ENCODE peak calls at places on chromosomes 5 and 9, in four cellular contexts. F, D, Z and R are unnamed samples.

GRCh38 chr5:158943057-158943456 is 156.7 kb downstream of the EBF1 start:
- DNase-seq in D (no peak), F (peak), Z (no peak), R (no peak)

GRCh38 chr9:125525846-125526619 is 181.0 kb downstream of the MAPKAP1 start:
- DNase-seq in D (no peak), Z (no peak), F (no peak), R (no peak)

GRCh38 chr5:90000351-90000750 is 409.2 kb downstream of the CETN3 start:
- DNase-seq in D (no peak), F (no peak), Z (no peak), R (no peak)

GRCh38 chr5:138905541-138905940 is 30.4 kb upstream of the LRRTM2 start:
- DNase-seq in F (no peak), Z (no peak), D (no peak), R (no peak)

GRCh38 chr5:54942064-54942778 is 43.2 kb downstream of the ESM1 start:
- DNase-seq in Z (no peak), F (no peak), D (no peak), R (no peak)

GRCh38 chr5:157761690-157762611 is 18.4 kb downstream of the LSM11 start:
- DNase-seq in D (peak), Z (no peak), F (peak), R (peak)

GRCh38 chr9:34992376-34992951 is 2.9 kb downstream of the DNAJB5 start:
- DNase-seq in Z (no peak), F (peak), D (peak), R (no peak)

GRCh38 chr5:149546974-149547373 is 4.3 kb downstream of the CSNK1A1 start:
- DNase-seq in F (no peak), Z (no peak), D (no peak), R (no peak)

GRCh38 chr5:78005021-78005785 is 229.1 kb upstream of the TBCA start:
- DNase-seq in Z (no peak), D (no peak), F (peak), R (no peak)

GRCh38 chr9:109411818-109412352 is 86.2 kb downstream of the PTPN3 start:
- DNase-seq in Z (peak), F (no peak), D (peak), R (peak)

GRCh38 chr5:27450607-27451006 is 412.2 kb upstream of the CDH9 start:
- DNase-seq in D (no peak), F (no peak), Z (no peak), R (no peak)

GRCh38 chr5:26060212-26060611 is 978.2 kb downstream of the CDH9 start:
- DNase-seq in D (no peak), F (no peak), Z (no peak), R (no peak)

GRCh38 chr9:33304367-33304766 is 14.1 kb downstream of the NFX1 start:
- DNase-seq in Z (no peak), D (no peak), F (no peak), R (no peak)

GRCh38 chr5:50406874-50407273 is 34.2 kb downstream of the EMB start:
- DNase-seq in Z (no peak), D (no peak), F (no peak), R (no peak)

GRCh38 chr9:31089822-31090221 is 1294.6 kb upstream of the ACO1 start:
- DNase-seq in Z (no peak), F (no peak), D (no peak), R (no peak)

GRCh38 chr5:36723921-36724320 is 117.5 kb downstream of the SLC1A3 start:
- DNase-seq in D (no peak), F (no peak), Z (peak), R (no peak)
- TF ChIP-seq BHLHE40 in D (no peak), F (no peak), Z (no peak), R (no peak)

GRCh38 chr5:179609834-179610108 is 13.7 kb downstream of the HNRNPH1 start:
- DNase-seq in F (no peak), Z (no peak), D (no peak), R (no peak)

GRCh38 chr5:179606071-179606909 is 17.2 kb downstream of the HNRNPH1 start:
- DNase-seq in Z (no peak), D (no peak), F (no peak), R (no peak)

GRCh38 chr5:179606910-179607448 is 16.5 kb downstream of the HNRNPH1 start:
- DNase-seq in D (no peak), F (no peak), Z (no peak), R (no peak)

GRCh38 chr5:179607449-179607931 is 16.0 kb downstream of the HNRNPH1 start:
- DNase-seq in Z (no peak), D (no peak), F (no peak), R (no peak)

DNA sequence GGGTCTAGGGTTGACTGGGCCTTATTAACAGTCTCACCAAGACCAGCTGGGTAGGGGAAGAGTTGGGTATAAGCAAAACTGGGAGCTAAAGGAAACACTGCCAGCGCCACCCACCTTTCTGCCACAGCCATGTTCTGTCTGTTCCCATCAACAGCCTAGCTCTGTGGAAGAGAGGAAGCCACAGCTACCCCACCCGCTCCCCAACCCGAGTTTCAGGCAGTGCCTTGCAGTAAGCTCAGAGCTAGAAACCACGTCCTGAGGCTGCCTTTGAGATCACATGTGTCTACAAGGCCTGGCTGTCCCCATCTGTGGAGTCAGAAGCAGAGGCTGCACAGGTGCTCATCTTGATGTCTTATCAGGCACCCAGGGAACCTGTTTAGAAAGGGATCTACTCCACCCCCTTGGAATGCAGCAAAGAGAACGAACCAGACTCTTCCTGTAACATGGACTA is 15.3 kb downstream of the HNRNPH1 start:
- DNase-seq in Z (no peak), D (no peak), F (no peak), R (no peak)
- TF ChIP-seq FOXK2 in Z (no peak), D (no peak), F (no peak), R (no peak)

DNA sequence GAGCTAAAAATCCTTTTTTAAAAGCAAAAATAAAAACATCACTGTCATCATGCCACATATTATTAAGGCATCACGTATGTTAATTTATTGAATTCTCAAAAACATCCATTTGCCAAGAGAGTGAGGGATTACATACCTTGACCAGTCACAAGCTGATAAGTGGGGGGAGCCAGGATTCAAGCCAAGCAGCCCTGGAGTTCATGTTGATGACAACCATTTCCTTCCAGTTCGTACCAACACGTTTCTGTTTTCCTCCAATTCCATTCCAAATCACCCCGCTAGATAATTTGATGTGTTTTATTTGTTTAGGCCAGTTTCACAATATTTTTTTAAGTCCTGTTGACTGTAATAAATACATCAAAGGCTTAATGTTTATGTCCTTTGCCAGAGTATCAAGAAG is 53.0 kb downstream of the SLC1A3 start:
- DNase-seq in F (no peak), Z (no peak), D (no peak), R (no peak)
- TF ChIP-seq BHLHE40 in F (no peak), Z (no peak), D (no peak), R (no peak)

GRCh38 chr5:165272471-165272870 is 1767.1 kb downstream of the MAT2B start:
- DNase-seq in D (no peak), F (no peak), Z (no peak), R (no peak)
- TF ChIP-seq FOXK2 in D (no peak), F (no peak), Z (no peak), R (no peak)

DNA sequence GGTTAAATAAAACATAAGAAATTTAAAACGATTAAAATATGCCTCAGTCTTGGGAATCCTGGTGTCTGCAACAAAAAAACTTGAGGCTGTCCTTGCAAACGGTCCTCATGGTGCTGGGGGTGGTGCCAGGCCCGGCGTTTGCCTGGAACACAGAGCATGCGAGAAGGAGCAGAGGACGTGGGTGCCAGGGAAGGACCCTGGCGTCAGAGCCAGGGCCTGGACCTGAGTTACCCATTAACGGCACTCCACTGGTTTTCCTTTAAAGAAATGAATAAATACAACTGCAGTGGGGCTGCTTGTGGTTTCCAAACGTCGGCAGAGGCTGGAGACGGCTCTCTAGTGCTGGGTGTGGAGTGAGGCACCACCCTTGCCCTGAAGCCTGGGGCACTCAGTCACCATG is at the start of gene SLC6A18:
- DNase-seq in D (no peak), F (no peak), Z (no peak), R (no peak)
- TF ChIP-seq BHLHE40 in D (no peak), F (no peak), Z (no peak), R (no peak)

GRCh38 chr5:175884214-175884613 is 12.8 kb downstream of the CPLX2 start:
- DNase-seq in D (no peak), F (no peak), Z (no peak), R (no peak)

GRCh38 chr5:175883506-175883905 is 12.1 kb downstream of the CPLX2 start:
- DNase-seq in F (no peak), D (no peak), Z (no peak), R (no peak)

GRCh38 chr5:175887463-175887862 is 16.1 kb downstream of the CPLX2 start:
- DNase-seq in Z (no peak), F (no peak), D (no peak), R (no peak)

GRCh38 chr5:175889910-175890684 is 18.7 kb downstream of the CPLX2 start:
- DNase-seq in D (no peak), F (peak), Z (no peak), R (no peak)

DNA sequence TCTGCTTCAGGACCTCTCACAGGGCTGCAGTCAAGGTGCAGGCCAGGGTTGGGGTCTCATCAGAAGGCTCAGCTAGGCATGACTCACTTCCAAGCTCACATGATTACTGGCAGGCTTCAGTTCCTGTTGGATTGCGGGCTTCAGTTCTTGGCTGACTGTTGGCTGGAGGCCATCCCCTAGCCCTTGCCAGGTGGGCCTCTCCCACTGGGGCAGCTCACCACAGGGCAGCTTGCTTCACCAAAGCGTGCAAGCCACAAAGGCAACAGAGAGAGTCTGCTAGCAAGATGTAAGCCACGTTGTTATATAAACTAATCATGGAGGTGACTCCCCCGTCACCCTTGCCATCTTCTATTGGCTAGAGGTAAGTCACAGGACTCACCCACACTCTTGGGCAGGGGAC is 14.4 kb downstream of the CPLX2 start:
- DNase-seq in D (no peak), F (no peak), Z (no peak), R (no peak)
- TF ChIP-seq FOXK2 in D (no peak), F (no peak), Z (no peak), R (no peak)

DNA sequence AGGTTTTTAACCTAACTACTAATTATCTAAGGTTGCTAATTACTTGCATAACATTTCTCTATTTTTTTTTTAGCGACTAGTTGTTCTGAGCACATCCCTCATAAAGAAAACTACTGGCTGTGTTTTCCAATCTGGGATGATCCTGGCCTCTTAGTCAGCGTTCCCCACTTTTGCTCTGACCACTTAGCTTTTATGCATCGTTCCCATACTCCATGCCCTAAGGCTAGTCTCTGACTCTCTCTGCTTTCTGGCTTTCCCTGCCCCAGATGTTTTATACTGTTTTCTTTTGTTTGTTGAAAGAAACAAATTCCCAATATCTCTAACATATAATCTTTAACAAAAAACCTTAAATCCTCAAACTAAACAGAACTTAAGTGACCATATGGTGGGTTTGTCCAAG is 217.9 kb downstream of the SPATA31D1 start:
- DNase-seq in D (no peak), Z (no peak), F (no peak), R (no peak)
- TF ChIP-seq BHLHE40 in D (no peak), Z (no peak), F (no peak), R (no peak)

GRCh38 chr5:36685631-36686147 is 79.3 kb downstream of the SLC1A3 start:
- DNase-seq in F (no peak), D (no peak), Z (no peak), R (no peak)

GRCh38 chr5:36682499-36682898 is 76.1 kb downstream of the SLC1A3 start:
- DNase-seq in D (no peak), Z (no peak), F (no peak), R (no peak)

GRCh38 chr5:36680066-36680465 is 73.7 kb downstream of the SLC1A3 start:
- DNase-seq in D (no peak), F (no peak), Z (no peak), R (no peak)

GRCh38 chr5:36686881-36687280 is 80.5 kb downstream of the SLC1A3 start:
- DNase-seq in Z (no peak), D (no peak), F (no peak), R (no peak)

DNA sequence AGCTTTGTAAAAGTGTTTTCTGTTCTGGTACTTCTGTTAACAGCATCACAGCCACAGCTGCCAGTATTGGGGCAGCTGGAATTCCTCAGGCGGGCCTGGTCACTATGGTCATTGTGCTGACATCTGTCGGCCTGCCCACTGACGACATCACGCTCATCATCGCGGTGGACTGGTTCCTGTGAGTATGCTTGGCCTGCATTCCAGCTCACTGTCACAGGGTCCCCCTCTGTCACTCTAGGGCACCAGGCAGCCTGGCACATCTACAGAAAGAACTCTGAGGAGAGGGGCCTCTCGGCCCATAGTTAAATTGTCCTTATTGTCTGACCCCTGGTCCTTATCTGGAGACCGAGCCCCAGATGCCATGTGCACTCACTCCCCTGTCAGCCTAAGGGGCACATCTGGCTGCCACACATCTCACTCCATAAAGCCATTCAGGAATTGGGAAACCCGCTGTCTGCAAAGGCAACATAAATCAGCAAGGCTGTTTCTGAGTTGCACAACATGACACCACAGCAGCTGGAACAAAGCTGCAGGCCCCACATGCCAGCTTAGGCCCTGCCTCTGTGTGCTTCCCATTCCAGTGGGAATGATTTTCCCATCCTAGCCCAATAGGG is 77.5 kb downstream of the SLC1A3 start:
- DNase-seq in D (no peak), Z (no peak), F (no peak), R (no peak)
- TF ChIP-seq FOXK2 in D (no peak), Z (no peak), F (no peak), R (no peak)